ENCODE peak calls at places on chromosomes 5 and 9, in ten cellular contexts. One of them, this sample, is unnamed.

GRCh38 chr9:21901538-21901937 is 92.7 kb downstream of the CDKN2A start:
- DNase-seq in CD4-positive, alpha-beta T cell: no peak
- DNase-seq in kidney epithelial cell: no peak
- DNase-seq in mesothelial cell of epicardium: no peak
- DNase-seq in tibial artery: no peak
- DNase-seq in uterus: no peak
- DNase-seq in heart left ventricle: no peak
- DNase-seq in psoas muscle: no peak
- DNase-seq in cardiac fibroblast: no peak
- DNase-seq in BE2C: no peak
- DNase-seq in this sample: no peak

GRCh38 chr5:157459715-157460599 is at the start of gene NIPAL4:
- DNase-seq in cardiac fibroblast: no peak
- DNase-seq in psoas muscle: no peak
- DNase-seq in heart left ventricle: no peak
- DNase-seq in kidney epithelial cell: no peak
- DNase-seq in mesothelial cell of epicardium: no peak
- DNase-seq in CD4-positive, alpha-beta T cell: no peak
- DNase-seq in uterus: peak
- DNase-seq in tibial artery: no peak
- DNase-seq in BE2C: peak
- DNase-seq in this sample: peak

GRCh38 chr5:149141224-149141956 is at the start of gene ABLIM3:
- DNase-seq in psoas muscle: peak
- DNase-seq in tibial artery: peak
- DNase-seq in CD4-positive, alpha-beta T cell: peak
- DNase-seq in uterus: peak
- DNase-seq in kidney epithelial cell: no peak
- DNase-seq in heart left ventricle: peak
- DNase-seq in cardiac fibroblast: peak
- DNase-seq in BE2C: peak
- DNase-seq in mesothelial cell of epicardium: peak
- DNase-seq in this sample: peak

GRCh38 chr9:94806307-94806893 is 79.9 kb downstream of the AOPEP start:
- DNase-seq in mesothelial cell of epicardium: no peak
- DNase-seq in cardiac fibroblast: peak
- DNase-seq in CD4-positive, alpha-beta T cell: no peak
- DNase-seq in heart left ventricle: no peak
- DNase-seq in BE2C: no peak
- DNase-seq in tibial artery: no peak
- DNase-seq in uterus: no peak
- DNase-seq in psoas muscle: no peak
- DNase-seq in kidney epithelial cell: no peak
- DNase-seq in this sample: no peak

GRCh38 chr5:123367739-123368138 is 55.5 kb downstream of the CEP120 start:
- DNase-seq in CD4-positive, alpha-beta T cell: no peak
- DNase-seq in psoas muscle: no peak
- DNase-seq in tibial artery: no peak
- DNase-seq in mesothelial cell of epicardium: no peak
- DNase-seq in kidney epithelial cell: no peak
- DNase-seq in BE2C: no peak
- DNase-seq in uterus: no peak
- DNase-seq in cardiac fibroblast: peak
- DNase-seq in heart left ventricle: no peak
- DNase-seq in this sample: no peak

GRCh38 chr9:77899679-77900354 is 131.8 kb downstream of the GNAQ start:
- DNase-seq in cardiac fibroblast: peak
- DNase-seq in heart left ventricle: no peak
- DNase-seq in BE2C: no peak
- DNase-seq in CD4-positive, alpha-beta T cell: no peak
- DNase-seq in kidney epithelial cell: peak
- DNase-seq in psoas muscle: no peak
- DNase-seq in uterus: no peak
- DNase-seq in mesothelial cell of epicardium: no peak
- DNase-seq in tibial artery: no peak
- DNase-seq in this sample: no peak

GRCh38 chr9:87601175-87601574 is 103.5 kb downstream of the DAPK1 start:
- DNase-seq in tibial artery: peak
- DNase-seq in uterus: no peak
- DNase-seq in mesothelial cell of epicardium: no peak
- DNase-seq in psoas muscle: no peak
- DNase-seq in kidney epithelial cell: no peak
- DNase-seq in BE2C: peak
- DNase-seq in CD4-positive, alpha-beta T cell: no peak
- DNase-seq in heart left ventricle: peak
- DNase-seq in cardiac fibroblast: no peak
- DNase-seq in this sample: no peak

GRCh38 chr9:125815568-125815967 is 68.4 kb downstream of the PBX3 start:
- DNase-seq in psoas muscle: no peak
- DNase-seq in BE2C: no peak
- DNase-seq in cardiac fibroblast: peak
- DNase-seq in heart left ventricle: no peak
- DNase-seq in uterus: no peak
- DNase-seq in kidney epithelial cell: peak
- DNase-seq in mesothelial cell of epicardium: no peak
- DNase-seq in tibial artery: no peak
- DNase-seq in CD4-positive, alpha-beta T cell: no peak
- DNase-seq in this sample: peak

GRCh38 chr5:166726406-166726805 is 1565.0 kb upstream of the WWC1 start:
- DNase-seq in BE2C: no peak
- DNase-seq in heart left ventricle: no peak
- DNase-seq in uterus: no peak
- DNase-seq in CD4-positive, alpha-beta T cell: no peak
- DNase-seq in psoas muscle: no peak
- DNase-seq in tibial artery: no peak
- DNase-seq in mesothelial cell of epicardium: no peak
- DNase-seq in cardiac fibroblast: no peak
- DNase-seq in kidney epithelial cell: no peak
- DNase-seq in this sample: no peak

GRCh38 chr9:123415593-123415930 is 59.6 kb downstream of the CRB2 start:
- DNase-seq in psoas muscle: no peak
- DNase-seq in heart left ventricle: no peak
- DNase-seq in uterus: no peak
- DNase-seq in CD4-positive, alpha-beta T cell: no peak
- DNase-seq in cardiac fibroblast: no peak
- DNase-seq in BE2C: no peak
- DNase-seq in kidney epithelial cell: no peak
- DNase-seq in mesothelial cell of epicardium: no peak
- DNase-seq in tibial artery: no peak
- DNase-seq in this sample: no peak

GRCh38 chr9:71446499-71447411 is 321.6 kb downstream of the CEMIP2 start:
- DNase-seq in tibial artery: no peak
- DNase-seq in CD4-positive, alpha-beta T cell: no peak
- DNase-seq in psoas muscle: peak
- DNase-seq in mesothelial cell of epicardium: peak
- DNase-seq in kidney epithelial cell: peak
- DNase-seq in BE2C: peak
- DNase-seq in heart left ventricle: no peak
- DNase-seq in cardiac fibroblast: peak
- DNase-seq in uterus: no peak
- DNase-seq in this sample: peak

GRCh38 chr9:103397868-103398600 is 402.9 kb downstream of the CYLC2 start:
- DNase-seq in BE2C: peak
- DNase-seq in psoas muscle: no peak
- DNase-seq in cardiac fibroblast: peak
- DNase-seq in CD4-positive, alpha-beta T cell: no peak
- DNase-seq in uterus: no peak
- DNase-seq in tibial artery: no peak
- DNase-seq in heart left ventricle: peak
- DNase-seq in mesothelial cell of epicardium: peak
- DNase-seq in kidney epithelial cell: peak
- DNase-seq in this sample: peak

GRCh38 chr9:90007516-90008430 is 403.0 kb downstream of the GADD45G start:
- DNase-seq in tibial artery: no peak
- DNase-seq in kidney epithelial cell: peak
- DNase-seq in cardiac fibroblast: peak
- DNase-seq in uterus: no peak
- DNase-seq in psoas muscle: no peak
- DNase-seq in CD4-positive, alpha-beta T cell: no peak
- DNase-seq in mesothelial cell of epicardium: no peak
- DNase-seq in heart left ventricle: no peak
- DNase-seq in BE2C: no peak
- DNase-seq in this sample: no peak

GRCh38 chr5:129133553-129133952 is 39.0 kb downstream of the ISOC1 start:
- DNase-seq in uterus: no peak
- DNase-seq in cardiac fibroblast: no peak
- DNase-seq in mesothelial cell of epicardium: no peak
- DNase-seq in CD4-positive, alpha-beta T cell: no peak
- DNase-seq in BE2C: no peak
- DNase-seq in psoas muscle: no peak
- DNase-seq in kidney epithelial cell: no peak
- DNase-seq in heart left ventricle: no peak
- DNase-seq in tibial artery: no peak
- DNase-seq in this sample: no peak

GRCh38 chr5:129135633-129136032 is 41.1 kb downstream of the ISOC1 start:
- DNase-seq in uterus: no peak
- DNase-seq in kidney epithelial cell: no peak
- DNase-seq in BE2C: peak
- DNase-seq in heart left ventricle: no peak
- DNase-seq in tibial artery: no peak
- DNase-seq in mesothelial cell of epicardium: no peak
- DNase-seq in cardiac fibroblast: no peak
- DNase-seq in CD4-positive, alpha-beta T cell: no peak
- DNase-seq in psoas muscle: no peak
- DNase-seq in this sample: peak

DNA sequence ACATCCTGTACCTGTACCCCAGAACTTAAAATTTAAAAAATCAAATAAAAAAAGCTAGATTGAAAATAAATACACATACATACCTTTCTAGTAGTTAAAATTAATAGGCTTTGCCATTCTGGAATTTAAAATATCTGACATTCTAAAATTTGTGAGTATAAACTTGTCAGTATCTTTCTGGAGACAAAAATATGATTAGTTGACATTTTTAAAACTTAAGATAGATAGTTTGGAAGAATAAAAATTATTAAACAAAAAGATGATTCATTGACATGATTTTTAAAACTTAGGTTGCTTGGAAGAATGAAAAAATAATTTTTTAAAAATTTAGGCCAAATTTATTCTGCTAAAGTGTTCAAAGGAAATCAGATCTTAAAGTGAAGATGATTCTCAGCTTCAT is 43.1 kb downstream of the ISOC1 start:
- DNase-seq in heart left ventricle: no peak
- DNase-seq in uterus: no peak
- DNase-seq in CD4-positive, alpha-beta T cell: no peak
- DNase-seq in tibial artery: no peak
- DNase-seq in mesothelial cell of epicardium: no peak
- DNase-seq in BE2C: no peak
- DNase-seq in kidney epithelial cell: no peak
- DNase-seq in cardiac fibroblast: no peak
- DNase-seq in psoas muscle: no peak
- DNase-seq in this sample: no peak
- TF ChIP-seq CTCF in heart left ventricle: no peak
- TF ChIP-seq CTCF in uterus: no peak
- TF ChIP-seq CTCF in CD4-positive, alpha-beta T cell: no peak
- TF ChIP-seq CTCF in tibial artery: no peak
- TF ChIP-seq CTCF in mesothelial cell of epicardium: no peak
- TF ChIP-seq CTCF in BE2C: no peak
- TF ChIP-seq CTCF in kidney epithelial cell: no peak
- TF ChIP-seq CTCF in cardiac fibroblast: no peak
- TF ChIP-seq CTCF in psoas muscle: no peak
- TF ChIP-seq CTCF in this sample: no peak

GRCh38 chr5:134545070-134545868 is 19.8 kb downstream of the JADE2 start:
- DNase-seq in uterus: peak
- DNase-seq in kidney epithelial cell: no peak
- DNase-seq in cardiac fibroblast: peak
- DNase-seq in mesothelial cell of epicardium: no peak
- DNase-seq in tibial artery: peak
- DNase-seq in heart left ventricle: peak
- DNase-seq in CD4-positive, alpha-beta T cell: no peak
- DNase-seq in BE2C: no peak
- DNase-seq in psoas muscle: peak
- DNase-seq in this sample: peak
- TF ChIP-seq CTCF in uterus: no peak
- TF ChIP-seq CTCF in kidney epithelial cell: no peak
- TF ChIP-seq CTCF in cardiac fibroblast: no peak
- TF ChIP-seq CTCF in mesothelial cell of epicardium: no peak
- TF ChIP-seq CTCF in tibial artery: no peak
- TF ChIP-seq CTCF in heart left ventricle: no peak
- TF ChIP-seq CTCF in CD4-positive, alpha-beta T cell: no peak
- TF ChIP-seq CTCF in BE2C: no peak
- TF ChIP-seq CTCF in psoas muscle: no peak
- TF ChIP-seq CTCF in this sample: no peak

GRCh38 chr9:82490019-82490499 is 501.5 kb downstream of the SPATA31D1 start:
- DNase-seq in BE2C: no peak
- DNase-seq in heart left ventricle: no peak
- DNase-seq in tibial artery: no peak
- DNase-seq in kidney epithelial cell: peak
- DNase-seq in uterus: no peak
- DNase-seq in cardiac fibroblast: peak
- DNase-seq in psoas muscle: no peak
- DNase-seq in CD4-positive, alpha-beta T cell: no peak
- DNase-seq in mesothelial cell of epicardium: no peak
- DNase-seq in this sample: no peak

GRCh38 chr9:82489579-82489915 is 501.0 kb downstream of the SPATA31D1 start:
- DNase-seq in tibial artery: no peak
- DNase-seq in CD4-positive, alpha-beta T cell: no peak
- DNase-seq in BE2C: no peak
- DNase-seq in uterus: no peak
- DNase-seq in cardiac fibroblast: peak
- DNase-seq in kidney epithelial cell: no peak
- DNase-seq in heart left ventricle: no peak
- DNase-seq in psoas muscle: no peak
- DNase-seq in mesothelial cell of epicardium: no peak
- DNase-seq in this sample: no peak

GRCh38 chr9:82491604-82492003 is 503.0 kb downstream of the SPATA31D1 start:
- DNase-seq in uterus: no peak
- DNase-seq in mesothelial cell of epicardium: no peak
- DNase-seq in kidney epithelial cell: no peak
- DNase-seq in heart left ventricle: no peak
- DNase-seq in psoas muscle: no peak
- DNase-seq in BE2C: no peak
- DNase-seq in cardiac fibroblast: peak
- DNase-seq in tibial artery: no peak
- DNase-seq in CD4-positive, alpha-beta T cell: no peak
- DNase-seq in this sample: no peak

GRCh38 chr9:82488702-82489578 is 500.4 kb downstream of the SPATA31D1 start:
- DNase-seq in psoas muscle: no peak
- DNase-seq in heart left ventricle: no peak
- DNase-seq in CD4-positive, alpha-beta T cell: no peak
- DNase-seq in BE2C: peak
- DNase-seq in cardiac fibroblast: peak
- DNase-seq in uterus: no peak
- DNase-seq in kidney epithelial cell: peak
- DNase-seq in tibial artery: peak
- DNase-seq in mesothelial cell of epicardium: no peak
- DNase-seq in this sample: no peak

GRCh38 chr9:82492274-82492673 is 503.7 kb downstream of the SPATA31D1 start:
- DNase-seq in CD4-positive, alpha-beta T cell: no peak
- DNase-seq in cardiac fibroblast: no peak
- DNase-seq in psoas muscle: no peak
- DNase-seq in uterus: no peak
- DNase-seq in BE2C: no peak
- DNase-seq in kidney epithelial cell: no peak
- DNase-seq in heart left ventricle: no peak
- DNase-seq in mesothelial cell of epicardium: no peak
- DNase-seq in tibial artery: no peak
- DNase-seq in this sample: no peak
- TF ChIP-seq CTCF in CD4-positive, alpha-beta T cell: no peak
- TF ChIP-seq CTCF in cardiac fibroblast: no peak
- TF ChIP-seq CTCF in psoas muscle: no peak
- TF ChIP-seq CTCF in uterus: no peak
- TF ChIP-seq CTCF in BE2C: peak
- TF ChIP-seq CTCF in kidney epithelial cell: no peak
- TF ChIP-seq CTCF in heart left ventricle: no peak
- TF ChIP-seq CTCF in mesothelial cell of epicardium: no peak
- TF ChIP-seq CTCF in tibial artery: no peak
- TF ChIP-seq CTCF in this sample: no peak

GRCh38 chr9:38186372-38187115 is 117.5 kb upstream of the SHB start:
- DNase-seq in cardiac fibroblast: no peak
- DNase-seq in psoas muscle: no peak
- DNase-seq in heart left ventricle: no peak
- DNase-seq in BE2C: no peak
- DNase-seq in tibial artery: no peak
- DNase-seq in kidney epithelial cell: no peak
- DNase-seq in CD4-positive, alpha-beta T cell: no peak
- DNase-seq in mesothelial cell of epicardium: no peak
- DNase-seq in uterus: no peak
- DNase-seq in this sample: no peak
- TF ChIP-seq CTCF in cardiac fibroblast: no peak
- TF ChIP-seq CTCF in psoas muscle: no peak
- TF ChIP-seq CTCF in heart left ventricle: no peak
- TF ChIP-seq CTCF in BE2C: no peak
- TF ChIP-seq CTCF in tibial artery: no peak
- TF ChIP-seq CTCF in kidney epithelial cell: no peak
- TF ChIP-seq CTCF in CD4-positive, alpha-beta T cell: no peak
- TF ChIP-seq CTCF in mesothelial cell of epicardium: no peak
- TF ChIP-seq CTCF in uterus: no peak
- TF ChIP-seq CTCF in this sample: no peak